ENCODE peak calls at places on chromosomes 3 and 15, in four cellular contexts. K, L, S and T are unnamed samples. For H3K36me3, the result is how much of the 10 kb centered on the place peaks cover.

GRCh38 chr15:81088496-81088895 is 45.6 kb upstream of the CFAP161 start:
- DNase-seq in K (no peak), S (no peak), L (no peak), T (no peak)

GRCh38 chr15:57148236-57148635 is 228.1 kb upstream of the CGNL1 start:
- DNase-seq in K (no peak), L (no peak), S (no peak), T (no peak)

GRCh38 chr15:89888214-89888804 is 5.5 kb downstream of the AP3S2 start:
- DNase-seq in L (peak), S (no peak), K (no peak), T (no peak)

GRCh38 chr3:73073091-73073707 is 11.7 kb downstream of the EBLN2 start:
- DNase-seq in L (no peak), K (no peak), S (peak), T (no peak)

GRCh38 chr3:34582054-34582453 is 783.6 kb downstream of the PDCD6IP start:
- DNase-seq in L (no peak), K (no peak), S (no peak), T (no peak)

GRCh38 chr3:74599564-74599963 is 14.9 kb downstream of the CNTN3 start:
- DNase-seq in S (no peak), K (no peak), L (no peak), T (no peak)

GRCh38 chr15:100863406-100864198 is 16.0 kb upstream of the ALDH1A3 start:
- DNase-seq in S (peak), L (peak), K (peak), T (no peak)

GRCh38 chr3:150765949-150766720 is 3.2 kb upstream of the SIAH2 start:
- DNase-seq in K (no peak), L (no peak), S (no peak), T (no peak)

GRCh38 chr3:184428561-184429175 is 48.8 kb downstream of the CHRD start:
- DNase-seq in S (no peak), K (peak), L (no peak), T (no peak)

GRCh38 chr3:158185711-158186110 is 75.8 kb downstream of the RSRC1 start:
- DNase-seq in K (no peak), L (no peak), S (no peak), T (no peak)

GRCh38 chr3:8851703-8852102 is 82.3 kb upstream of the OXTR start:
- DNase-seq in L (no peak), K (no peak), S (no peak), T (no peak)

GRCh38 chr3:154427685-154428291 is 2.2 kb downstream of the GPR149 start:
- DNase-seq in K (no peak), L (no peak), S (no peak), T (peak)

GRCh38 chr3:16102905-16103364 is 71.5 kb upstream of the GALNT15 start:
- DNase-seq in L (no peak), S (no peak), K (no peak), T (no peak)

GRCh38 chr15:26882112-26882511 is 15.2 kb downstream of the GABRA5 start:
- DNase-seq in S (no peak), K (no peak), L (no peak), T (no peak)

GRCh38 chr15:64334530-64334929 is 21.4 kb downstream of the CSNK1G1 start:
- DNase-seq in K (no peak), L (peak), S (no peak), T (peak)

GRCh38 chr15:70792171-70792573 is 28.8 kb upstream of the UACA start:
- DNase-seq in K (no peak), S (no peak), L (no peak), T (no peak)

GRCh38 chr3:124033360-124034015 is 41.6 kb upstream of the ROPN1 start:
- DNase-seq in K (peak), S (no peak), L (no peak), T (no peak)

GRCh38 chr3:12658593-12659058 is 5.3 kb downstream of the RAF1 start:
- DNase-seq in K (no peak), S (no peak), L (no peak), T (no peak)

GRCh38 chr15:35973019-35973418 is 427.1 kb upstream of the DPH6 start:
- DNase-seq in S (no peak), K (no peak), L (no peak), T (no peak)

GRCh38 chr3:17151598-17152373 is 267.0 kb downstream of the PLCL2 start:
- DNase-seq in L (peak), S (no peak), K (no peak), T (peak)

GRCh38 chr3:167810236-167810635 is 74.7 kb downstream of the SERPINI1 start:
- DNase-seq in L (no peak), K (no peak), S (no peak), T (no peak)

GRCh38 chr15:99102332-99103235 is 2.3 kb upstream of the SYNM start:
- DNase-seq in L (no peak), S (no peak), K (peak), T (no peak)

GRCh38 chr3:147410518-147411234 is 1.5 kb downstream of the ZIC1 start:
- DNase-seq in L (no peak), S (peak), K (no peak), T (no peak)

GRCh38 chr3:160226026-160226739 is 961 bp downstream of the C3orf80 start:
- DNase-seq in S (no peak), K (peak), L (no peak), T (peak)

GRCh38 chr3:124119056-124119721 is 127.3 kb upstream of the ROPN1 start:
- DNase-seq in L (no peak), S (no peak), K (no peak), T (no peak)

GRCh38 chr15:73964736-73965093 is 27.4 kb downstream of the STOML1 start:
- DNase-seq in L (peak), K (peak), S (peak), T (peak)

GRCh38 chr3:53166781-53167291 is 5.8 kb downstream of the PRKCD start:
- DNase-seq in L (peak), S (peak), K (peak), T (peak)

GRCh38 chr15:81843226-81843625 is 202.6 kb downstream of the MEX3B start:
- DNase-seq in S (no peak), L (no peak), K (no peak), T (no peak)

GRCh38 chr3:71063768-71064287 is 519.7 kb downstream of the FOXP1 start:
- DNase-seq in S (peak), K (no peak), L (peak), T (peak)

GRCh38 chr15:85482896-85483295 is 102.5 kb downstream of the AKAP13 start:
- DNase-seq in L (no peak), K (no peak), S (no peak), T (no peak)

GRCh38 chr3:127448161-127448561 is 142.4 kb downstream of the TPRA1 start:
- DNase-seq in L (peak), S (no peak), K (peak), T (no peak)

GRCh38 chr3:66602237-66602636 is 101.4 kb upstream of the LRIG1 start:
- DNase-seq in S (no peak), L (no peak), K (no peak), T (no peak)

DNA sequence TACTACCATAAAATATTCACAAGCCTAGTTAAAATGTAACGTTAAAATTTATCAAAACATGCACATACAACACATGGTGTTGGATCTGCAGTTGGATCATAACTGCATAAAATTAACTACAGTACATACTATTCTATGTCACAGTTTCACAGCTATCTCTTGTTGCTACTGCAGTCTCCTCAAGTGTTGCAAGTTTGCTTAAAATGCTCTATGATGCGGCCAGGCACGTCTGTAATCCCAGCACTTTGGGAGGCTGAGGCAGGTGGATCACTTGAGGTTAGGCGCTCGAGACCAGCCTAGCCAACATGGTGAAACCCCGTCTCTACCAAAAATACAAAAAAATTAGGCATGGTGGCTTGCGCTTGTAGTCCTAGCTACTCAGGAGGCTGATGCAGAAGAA is 10.3 kb downstream of the PPP1R2 start:
- DNase-seq in L (no peak), K (no peak), S (peak), T (no peak)
- H3K4me3 ChIP-seq in L (no peak), K (no peak), S (no peak), T (no peak)

DNA sequence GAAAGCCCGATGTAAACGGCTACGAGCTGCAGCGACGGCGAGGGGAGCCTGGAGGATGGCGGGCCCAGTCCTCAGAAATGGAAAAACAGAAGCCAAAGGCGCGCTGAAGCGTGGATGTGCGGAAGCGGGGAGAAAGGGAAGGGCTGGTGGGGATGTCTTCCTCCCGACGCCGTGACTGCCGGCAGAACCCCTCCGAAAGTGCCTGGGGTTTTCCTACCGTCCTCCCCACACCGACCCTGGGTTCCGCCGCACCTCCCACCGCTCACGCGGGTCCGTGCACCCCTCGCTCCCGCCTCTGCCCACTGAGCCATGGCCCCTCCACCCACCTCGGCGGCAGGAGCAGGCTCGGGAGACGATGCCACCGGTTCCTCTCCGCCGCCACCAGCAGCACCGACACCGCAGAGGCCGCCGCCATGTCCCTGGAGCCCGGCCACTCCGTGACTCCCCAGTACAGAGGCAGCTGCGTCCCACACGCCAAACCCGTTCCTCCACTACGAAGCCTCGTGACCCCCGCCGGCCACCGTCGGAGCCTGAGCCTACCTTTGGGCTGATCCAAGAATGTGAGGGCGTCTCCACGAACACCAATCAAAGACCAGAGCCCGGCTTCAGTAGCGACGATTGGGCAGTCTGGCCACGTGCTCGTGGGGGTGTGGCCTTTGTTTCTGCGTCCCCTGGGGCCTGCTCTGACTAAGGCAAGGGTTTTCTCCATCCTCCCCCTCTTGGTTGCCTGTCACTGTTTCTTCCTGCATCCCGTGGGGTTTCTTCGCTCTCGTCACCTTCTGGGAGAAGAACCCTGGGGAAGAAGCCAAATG is at the start of gene MCCC1:
- DNase-seq in L (peak), S (peak), K (peak), T (peak)
- TF ChIP-seq POLR2A in L (peak), S (peak), K (peak), T (peak)

GRCh38 chr3:4695846-4696245 is 202.7 kb downstream of the ITPR1 start:
- DNase-seq in K (no peak), S (no peak), L (no peak), T (no peak)
- H3K36me3 ChIP-seq in K (under half), S (under half), L (under half), T (under half)

GRCh38 chr15:77771616-77772015 is 138.9 kb upstream of the LINGO1 start:
- DNase-seq in K (no peak), L (no peak), S (no peak), T (no peak)

GRCh38 chr15:77764095-77764494 is 131.4 kb upstream of the LINGO1 start:
- DNase-seq in K (no peak), S (no peak), L (no peak), T (no peak)

GRCh38 chr15:77773003-77773402 is 140.3 kb upstream of the LINGO1 start:
- DNase-seq in S (no peak), L (no peak), K (no peak), T (no peak)

GRCh38 chr15:77769700-77770099 is 137.0 kb upstream of the LINGO1 start:
- DNase-seq in K (no peak), S (no peak), L (no peak), T (no peak)

DNA sequence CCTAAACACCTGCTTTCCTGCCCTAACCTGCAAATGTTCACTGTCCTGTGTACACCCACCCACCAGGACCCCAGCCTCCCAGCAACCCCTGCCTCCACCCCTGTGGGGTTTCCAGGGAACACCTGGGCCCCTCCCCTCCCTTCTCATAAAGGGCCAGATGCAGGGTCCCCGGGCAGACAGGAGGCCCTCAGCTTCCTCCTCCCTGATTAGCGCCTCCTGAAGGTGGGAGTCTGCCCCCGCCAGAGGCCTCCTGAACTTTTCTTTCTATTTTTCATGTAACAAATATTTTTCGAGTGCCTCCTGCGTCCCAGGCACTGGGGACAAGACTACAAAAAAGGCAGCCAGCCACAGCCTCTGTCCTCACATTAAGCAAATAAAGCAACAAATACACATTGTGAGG is 135.4 kb upstream of the LINGO1 start:
- DNase-seq in K (no peak), L (no peak), S (no peak), T (no peak)
- H3K4me3 ChIP-seq in K (no peak), L (no peak), S (no peak), T (no peak)